ENCODE peak calls at places on chromosomes 6 and 20, in six cellular contexts. H is cardiac fibroblast, Z is OCI-LY7, I is WTC11, G is heart left ventricle, C is fibroblast of mammary gland. T is an unnamed sample.

GRCh38 chr20:51399138-51399890 is 143.2 kb downstream of the NFATC2 start:
- DNase-seq in C (no peak), Z (no peak), H (no peak), I (no peak), G (no peak), T (no peak)

GRCh38 chr6:29850011-29850553 is 22.5 kb downstream of the HLA-G start:
- DNase-seq in C (peak), H (peak), I (peak), Z (no peak), G (peak), T (peak)

GRCh38 chr20:44056010-44056698 is 130.8 kb downstream of the JPH2 start:
- DNase-seq in G (peak), H (peak), I (peak), C (no peak), Z (no peak), T (peak)

GRCh38 chr6:13355043-13355945 is 27.0 kb upstream of the TBC1D7 start:
- DNase-seq in I (no peak), H (peak), G (no peak), Z (peak), C (peak), T (no peak)

GRCh38 chr6:169172435-169172834 is 81.2 kb downstream of the THBS2 start:
- DNase-seq in C (peak), Z (no peak), H (peak), I (no peak), G (no peak), T (no peak)

GRCh38 chr6:169795196-169795595 is 43.8 kb downstream of the ERMARD start:
- DNase-seq in G (no peak), H (no peak), I (no peak), C (no peak), Z (no peak), T (no peak)

GRCh38 chr20:34022154-34022842 is 28.6 kb downstream of the RALY start:
- DNase-seq in H (peak), I (no peak), C (peak), G (no peak), Z (peak), T (no peak)

GRCh38 chr6:18360188-18360587 is 27.0 kb upstream of the RNF144B start:
- DNase-seq in Z (peak), G (no peak), H (no peak), C (no peak), I (no peak), T (no peak)

GRCh38 chr6:25714765-25715164 is 39.8 kb upstream of the SLC17A4 start:
- DNase-seq in H (peak), C (no peak), G (no peak), I (no peak), Z (no peak), T (no peak)

GRCh38 chr6:126444874-126445273 is 105.0 kb downstream of the CENPW start:
- DNase-seq in Z (no peak), C (peak), I (no peak), H (peak), G (no peak), T (no peak)

GRCh38 chr20:17023811-17024210 is 203.0 kb upstream of the PCSK2 start:
- DNase-seq in I (peak), C (no peak), H (no peak), G (no peak), Z (no peak), T (no peak)

GRCh38 chr20:24034820-24035219 is 46.2 kb upstream of the GGTLC1 start:
- DNase-seq in H (peak), G (no peak), I (no peak), Z (no peak), C (no peak), T (no peak)

GRCh38 chr6:41445268-41445667 is 100.9 kb upstream of the FOXP4 start:
- DNase-seq in C (no peak), Z (no peak), G (no peak), H (no peak), I (no peak), T (no peak)

GRCh38 chr6:39543117-39543516 is 182.1 kb downstream of the KIF6 start:
- DNase-seq in G (peak), H (no peak), Z (no peak), I (no peak), C (peak), T (no peak)

GRCh38 chr6:137341721-137342195 is 122.6 kb upstream of the IFNGR1 start:
- DNase-seq in H (no peak), Z (peak), C (peak), G (no peak), I (peak), T (no peak)
- TF ChIP-seq CTCF in H (no peak), Z (peak), C (peak), G (no peak), I (no peak), T (peak)

GRCh38 chr20:37297066-37297736 is 7.7 kb downstream of the MANBAL start:
- DNase-seq in G (no peak), C (peak), Z (no peak), H (peak), I (no peak), T (no peak)

GRCh38 chr20:37296371-37296770 is 6.9 kb downstream of the MANBAL start:
- DNase-seq in H (no peak), Z (peak), C (no peak), G (no peak), I (no peak), T (no peak)

GRCh38 chr20:37299718-37300529 is 10.5 kb downstream of the MANBAL start:
- DNase-seq in C (peak), Z (no peak), G (no peak), H (peak), I (no peak), T (no peak)

GRCh38 chr20:37301120-37301519 is 11.7 kb downstream of the MANBAL start:
- DNase-seq in Z (no peak), G (no peak), I (no peak), H (no peak), C (no peak), T (no peak)

DNA sequence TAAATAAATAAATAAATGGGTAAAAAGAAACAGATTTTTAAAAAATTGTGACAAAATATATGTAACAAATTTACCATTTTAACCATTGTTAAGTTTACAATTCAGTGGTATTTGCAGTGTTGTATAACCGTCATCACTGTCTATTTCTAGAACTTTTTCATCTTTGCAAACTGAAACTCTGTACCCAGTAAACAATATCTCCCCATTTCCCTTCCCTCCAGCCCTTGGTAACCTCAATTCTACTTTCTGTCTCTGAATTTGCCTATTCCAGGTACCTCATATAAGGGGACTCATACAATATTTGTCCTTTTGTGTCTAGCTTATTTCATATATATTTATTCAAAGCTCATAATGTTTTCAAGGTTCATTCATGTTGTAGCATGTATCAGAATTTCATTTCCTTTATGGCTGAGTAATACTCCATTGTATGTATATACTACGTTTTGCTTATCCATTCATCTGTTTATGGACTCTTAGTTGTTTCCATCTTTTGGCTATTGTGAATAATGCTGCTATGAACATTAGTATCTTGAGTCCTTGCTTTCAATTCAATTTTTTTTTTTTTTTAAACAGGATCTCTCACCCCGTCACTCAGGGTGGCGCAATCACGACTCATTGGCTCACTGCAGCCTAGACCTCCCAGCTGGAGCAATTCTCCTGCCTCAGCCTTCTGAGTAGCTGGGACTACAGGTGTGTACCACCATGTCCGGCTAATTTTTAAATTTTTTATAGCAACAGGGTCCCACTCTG is 8.9 kb downstream of the MANBAL start:
- DNase-seq in I (no peak), Z (no peak), H (peak), G (no peak), C (peak), T (peak)
- TF ChIP-seq CTCF in I (no peak), Z (no peak), H (no peak), G (no peak), C (no peak), T (no peak)

DNA sequence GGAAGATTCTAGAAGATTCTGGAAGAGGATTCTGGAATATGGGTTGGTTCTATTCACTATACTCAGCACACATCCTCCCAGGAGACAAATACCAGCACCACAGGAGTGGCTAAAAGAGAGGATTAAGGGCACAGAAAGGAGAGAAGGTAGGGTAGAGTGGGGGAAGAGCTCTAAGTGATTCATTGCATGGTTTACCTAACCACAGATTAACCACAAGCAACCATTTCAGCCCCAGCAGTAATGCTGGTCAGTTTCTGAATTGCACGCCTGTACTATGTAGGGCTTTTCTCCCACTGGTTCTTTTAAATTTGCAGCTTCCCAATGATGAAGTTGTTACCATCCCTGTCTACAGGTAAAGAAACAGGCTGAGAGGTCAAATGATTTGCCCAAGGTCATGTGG is 192.7 kb upstream of the PMEPA1 start:
- DNase-seq in C (peak), G (no peak), Z (no peak), H (peak), I (no peak), T (no peak)
- TF ChIP-seq CTCF in C (no peak), G (no peak), Z (no peak), H (no peak), I (no peak), T (no peak)

DNA sequence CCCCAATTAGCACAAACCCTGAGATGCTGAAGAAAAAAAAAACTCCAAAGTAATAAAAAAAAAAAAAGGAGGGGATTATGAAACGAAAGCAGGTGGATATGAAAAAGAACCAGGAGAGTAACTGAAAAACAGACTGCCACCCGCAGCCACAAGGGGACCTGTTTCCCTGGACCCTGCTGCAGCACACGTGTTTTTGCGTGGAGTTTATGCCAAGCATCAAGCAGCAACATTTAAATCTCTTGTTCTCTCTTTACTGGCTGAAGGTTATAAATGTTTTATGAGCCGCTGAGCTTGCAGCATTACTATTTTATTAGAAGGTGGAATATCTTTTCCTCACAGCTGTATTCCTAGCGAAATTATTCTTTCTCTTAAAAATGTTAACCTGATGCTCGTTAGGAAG is 131.6 kb upstream of the OLIG3 start:
- DNase-seq in I (no peak), H (no peak), Z (no peak), G (no peak), C (no peak), T (no peak)
- TF ChIP-seq CTCF in I (no peak), H (no peak), Z (peak), G (no peak), C (peak), T (no peak)

GRCh38 chr20:29298759-29299613 is 1958.5 kb upstream of the DEFB115 start:
- DNase-seq in H (no peak), G (no peak), I (no peak), C (peak), Z (no peak), T (no peak)
- TF ChIP-seq CTCF in H (no peak), G (no peak), I (no peak), C (no peak), Z (no peak), T (no peak)